ENCODE peak calls at places on chromosomes 3 and 15, in seven cellular contexts. N is SJSA1; E is IMR-90; X is tibial nerve; D is HepG2; V is upper lobe of right lung; K is CD8-positive, alpha-beta T cell. O is an unnamed sample.

GRCh38 chr15:39598958-39599845 is 18.3 kb downstream of the THBS1 start:
- DNase-seq in N (no peak), E (peak; percentile 66), X (no peak), D (no peak), V (no peak), K (no peak), O (no peak)

GRCh38 chr3:151579571-151580270 is 118.9 kb upstream of the IGSF10 start:
- DNase-seq in N (no peak), E (no peak), X (no peak), D (no peak), V (no peak), K (no peak), O (no peak)

GRCh38 chr3:30222436-30222835 is 384.0 kb upstream of the TGFBR2 start:
- DNase-seq in N (no peak), E (no peak), X (no peak), D (no peak), V (no peak), K (no peak), O (no peak)

GRCh38 chr15:41493205-41493901 is at the start of gene ITPKA:
- DNase-seq in N (peak; percentile 83), E (peak; percentile 78), X (peak; percentile 26), D (peak; percentile 88), V (peak; percentile 86), K (peak; percentile 77), O (peak; percentile 90)

GRCh38 chr15:52673312-52673711 is 5.9 kb downstream of the ATOSA start:
- DNase-seq in N (no peak), E (peak; percentile 4), X (no peak), D (no peak), V (no peak), K (no peak), O (no peak)

GRCh38 chr15:37995461-37996347 is 61.3 kb downstream of the TMCO5A start:
- DNase-seq in N (no peak), E (peak; percentile 75), X (peak; percentile 51), D (peak; percentile 18), V (no peak), K (no peak), O (no peak)

GRCh38 chr3:5053021-5053831 is 68.9 kb upstream of the ARL8B start:
- DNase-seq in N (no peak), E (peak; percentile 49), X (no peak), D (no peak), V (peak; percentile 69), K (no peak), O (no peak)

GRCh38 chr3:99232696-99233095 is 331.2 kb upstream of the DCBLD2 start:
- DNase-seq in N (no peak), E (peak; percentile 35), X (no peak), D (no peak), V (no peak), K (no peak), O (no peak)

GRCh38 chr3:127368186-127369032 is 80.6 kb upstream of the PRR20G start:
- DNase-seq in N (no peak), E (no peak), X (no peak), D (no peak), V (peak; percentile 44), K (no peak), O (no peak)

GRCh38 chr3:119194237-119195150 is 21.1 kb downstream of the UPK1B start:
- DNase-seq in N (no peak), E (peak; percentile 67), X (no peak), D (no peak), V (no peak), K (no peak), O (no peak)

GRCh38 chr3:181210275-181210674 is 220.7 kb upstream of the DNAJC19 start:
- DNase-seq in N (no peak), E (peak; percentile 15), X (no peak), D (peak; percentile 4), V (no peak), K (no peak), O (no peak)

GRCh38 chr15:78315686-78316085 is 16.3 kb upstream of the SKIC8 start:
- DNase-seq in N (no peak), E (no peak), X (no peak), D (peak; percentile 47), V (no peak), K (no peak), O (no peak)

GRCh38 chr15:38072507-38073277 is 138.3 kb downstream of the TMCO5A start:
- DNase-seq in N (peak; percentile 69), E (peak; percentile 71), X (peak; percentile 55), D (peak; percentile 75), V (peak; percentile 84), K (no peak), O (peak; percentile 83)

GRCh38 chr3:114336857-114337256 is 43.0 kb downstream of the TIGIT start:
- DNase-seq in N (no peak), E (no peak), X (no peak), D (no peak), V (no peak), K (no peak), O (no peak)

GRCh38 chr3:143170676-143171075 is 51.1 kb downstream of the CHST2 start:
- DNase-seq in N (no peak), E (peak; percentile 31), X (no peak), D (no peak), V (no peak), K (no peak), O (no peak)

GRCh38 chr3:142445816-142446254 is 2.0 kb downstream of the XRN1 start:
- DNase-seq in N (no peak), E (peak; percentile 53), X (no peak), D (peak; percentile 12), V (no peak), K (no peak), O (no peak)

GRCh38 chr3:110814170-110815007 is 257.2 kb upstream of the NECTIN3 start:
- DNase-seq in N (peak; percentile 90), E (peak; percentile 98), X (no peak), D (no peak), V (no peak), K (peak; percentile 21), O (peak; percentile 39)

GRCh38 chr15:100353469-100353868 is 11.7 kb upstream of the ADAMTS17 start:
- DNase-seq in N (no peak), E (no peak), X (no peak), D (no peak), V (no peak), K (no peak), O (no peak)
- H3K4me1 ChIP-seq in N (peaks cover 13% of the 10 kb centered on the region), E (no peaks in the 10 kb centered on the region), X (no peaks in the 10 kb centered on the region), D (peaks cover 19% of the 10 kb centered on the region), V (peaks cover 5% of the 10 kb centered on the region), K (peaks cover 9% of the 10 kb centered on the region), O (peaks cover 13% of the 10 kb centered on the region)

GRCh38 chr3:33940149-33940548 is 141.7 kb downstream of the PDCD6IP start:
- DNase-seq in N (no peak), E (peak; percentile 25), X (no peak), D (no peak), V (no peak), K (no peak), O (no peak)
- H3K27me3 ChIP-seq in N (no peaks in the 10 kb centered on the region), E (peaks cover 6% of the 10 kb centered on the region), X (no peaks in the 10 kb centered on the region), D (no peaks in the 10 kb centered on the region), V (no peaks in the 10 kb centered on the region), K (no peaks in the 10 kb centered on the region), O (no peaks in the 10 kb centered on the region)

GRCh38 chr3:46932455-46933225 is 43.9 kb downstream of the CCDC12 start:
- DNase-seq in N (no peak), E (no peak), X (no peak), D (no peak), V (no peak), K (no peak), O (no peak)

GRCh38 chr3:46930176-46930944 is 46.2 kb downstream of the CCDC12 start:
- DNase-seq in N (no peak), E (no peak), X (no peak), D (no peak), V (peak; percentile 79), K (no peak), O (no peak)

GRCh38 chr3:46930945-46931403 is 45.6 kb downstream of the CCDC12 start:
- DNase-seq in N (no peak), E (no peak), X (no peak), D (no peak), V (peak; percentile 71), K (no peak), O (no peak)

GRCh38 chr3:46933261-46933660 is 43.3 kb downstream of the CCDC12 start:
- DNase-seq in N (no peak), E (no peak), X (no peak), D (no peak), V (no peak), K (no peak), O (no peak)

DNA sequence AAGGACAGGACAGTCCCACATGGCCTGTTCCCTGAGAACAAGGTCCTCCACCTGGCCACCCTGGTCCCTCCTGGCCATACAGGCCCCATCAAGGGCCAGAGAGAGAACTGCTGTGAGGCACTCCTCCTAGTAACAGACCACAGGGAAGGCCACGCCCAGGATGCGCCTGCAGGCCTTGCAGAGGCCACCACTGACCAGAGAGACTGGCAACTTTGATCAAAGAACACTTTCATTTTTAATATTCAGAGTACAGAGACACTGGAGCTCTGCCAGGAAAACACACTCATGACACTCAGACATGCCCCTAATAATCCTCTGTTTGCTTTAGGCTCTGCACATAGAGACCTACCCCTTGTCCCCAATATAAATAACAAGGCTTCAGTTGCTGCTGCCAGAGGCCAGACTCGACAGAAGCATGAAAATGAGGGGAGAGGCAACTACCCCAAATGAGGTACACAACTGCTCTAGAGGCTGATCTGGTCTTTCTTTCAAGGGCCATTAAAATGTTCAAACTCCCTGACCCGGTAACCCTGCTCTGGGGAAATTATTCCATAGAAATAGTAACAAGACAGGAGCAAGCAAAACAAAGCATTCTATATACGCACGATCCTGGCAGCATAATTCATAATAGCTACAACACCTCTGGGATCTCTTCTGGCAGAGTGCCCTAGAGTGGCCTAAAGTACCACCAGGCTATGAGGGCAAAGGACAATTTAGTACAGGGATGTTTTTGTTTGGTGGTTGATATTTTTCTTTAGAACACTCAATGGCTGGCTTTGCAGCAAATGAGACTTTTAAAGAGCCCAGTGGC is 44.7 kb downstream of the CCDC12 start:
- DNase-seq in N (no peak), E (peak; percentile 39), X (peak; percentile 47), D (peak; percentile 80), V (peak; percentile 84), K (no peak), O (no peak)
- H3K27ac ChIP-seq in N (no peak overlapping the region), E (peak overlapping the region; percentile 38), X (peak overlapping the region; percentile 89), D (peak overlapping the region; percentile 52), V (peak overlapping the region; percentile 62), K (no peak overlapping the region), O (peak overlapping the region; percentile 47)

GRCh38 chr3:45486926-45487325 is 98.5 kb downstream of the LARS2 start:
- DNase-seq in N (no peak), E (no peak), X (no peak), D (no peak), V (no peak), K (no peak), O (no peak)
- H3K4me1 ChIP-seq in N (no peaks in the 10 kb centered on the region), E (no peaks in the 10 kb centered on the region), X (no peaks in the 10 kb centered on the region), D (peaks cover 28% of the 10 kb centered on the region), V (no peaks in the 10 kb centered on the region), K (no peaks in the 10 kb centered on the region), O (peaks cover 16% of the 10 kb centered on the region)